ENCODE peak calls at places on chromosomes 13 and 19, in seven cellular contexts. A, O, V, U, Y, P and S are unnamed samples.

GRCh38 chr13:74651121-74651520 is 516.9 kb upstream of the KLF12 start:
- DNase-seq in U (no peak), P (no peak), V (no peak), Y (no peak), O (no peak), A (no peak), S (no peak)

GRCh38 chr19:35348909-35349611 is 1.4 kb downstream of the FFAR1 start:
- DNase-seq in V (no peak), P (no peak), U (no peak), Y (peak; percentile 93), A (no peak), O (no peak), S (no peak)

GRCh38 chr19:13978721-13979191 is 26.4 kb downstream of the DCAF15 start:
- DNase-seq in A (no peak), V (no peak), P (peak; percentile 38), Y (no peak), U (peak; percentile 18), O (no peak), S (no peak)

GRCh38 chr13:20053016-20053415 is 94.5 kb downstream of the ZMYM2 start:
- DNase-seq in P (no peak), U (peak; percentile 29), O (no peak), Y (no peak), V (peak; percentile 53), A (no peak), S (no peak)

GRCh38 chr13:113850722-113851479 is 13.0 kb downstream of the GAS6 start:
- DNase-seq in Y (no peak), P (no peak), O (no peak), A (no peak), U (no peak), V (no peak), S (no peak)

GRCh38 chr19:919157-920050 is 2.3 kb downstream of the KISS1R start:
- DNase-seq in A (no peak), V (no peak), O (no peak), P (no peak), Y (no peak), U (no peak), S (no peak)

GRCh38 chr13:110557610-110558305 is 3.8 kb downstream of the RAB20 start:
- DNase-seq in O (no peak), Y (no peak), V (no peak), U (no peak), P (no peak), A (no peak), S (peak; percentile 77)

GRCh38 chr19:7897289-7897688 is 6.4 kb upstream of the MAP2K7 start:
- DNase-seq in A (no peak), P (no peak), Y (no peak), U (no peak), O (no peak), V (no peak), S (no peak)

GRCh38 chr19:50639121-50640112 is at the start of gene SYT3:
- DNase-seq in O (no peak), A (no peak), P (no peak), V (no peak), Y (no peak), U (peak; percentile 69), S (no peak)

GRCh38 chr19:16332991-16333624 is 8.5 kb downstream of the KLF2 start:
- DNase-seq in Y (no peak), P (no peak), V (no peak), O (no peak), U (no peak), A (no peak), S (no peak)

GRCh38 chr13:35518337-35518736 is 41.8 kb upstream of the MAB21L1 start:
- DNase-seq in U (peak; percentile 3), P (no peak), O (no peak), A (no peak), V (no peak), Y (no peak), S (no peak)

GRCh38 chr19:34494601-34495000 is 13.0 kb downstream of the WTIP start:
- DNase-seq in V (no peak), Y (no peak), U (no peak), A (no peak), P (no peak), O (no peak), S (no peak)

GRCh38 chr13:36344886-36345437 is 1.2 kb downstream of the SPART start:
- DNase-seq in Y (no peak), A (no peak), U (peak; percentile 42), O (no peak), P (no peak), V (no peak), S (no peak)

GRCh38 chr19:18348171-18348570 is 7.8 kb downstream of the PGPEP1 start:
- DNase-seq in O (no peak), P (no peak), V (no peak), U (no peak), Y (no peak), A (no peak), S (no peak)

GRCh38 chr19:29640231-29640630 is 25.0 kb upstream of the PLEKHF1 start:
- DNase-seq in P (no peak), U (no peak), O (no peak), A (no peak), Y (no peak), V (no peak), S (no peak)

GRCh38 chr19:30780032-30780431 is 407.8 kb downstream of the ZNF536 start:
- DNase-seq in A (no peak), U (no peak), P (no peak), V (no peak), Y (no peak), O (peak; percentile 42), S (no peak)

GRCh38 chr19:14763497-14764145 is 14.7 kb downstream of the ADGRE2 start:
- DNase-seq in Y (no peak), A (no peak), P (no peak), O (no peak), U (no peak), V (no peak), S (no peak)

GRCh38 chr19:13585512-13585911 is 79.2 kb upstream of the CACNA1A start:
- DNase-seq in V (no peak), A (no peak), P (no peak), O (no peak), Y (no peak), U (no peak), S (no peak)

GRCh38 chr19:46660008-46660517 is 919 bp downstream of the DACT3 start:
- DNase-seq in P (no peak), V (no peak), Y (no peak), O (no peak), A (no peak), U (peak; percentile 43), S (no peak)

GRCh38 chr13:39888865-39889810 is 233.7 kb downstream of the COG6 start:
- DNase-seq in U (peak; percentile 59), Y (no peak), O (no peak), P (no peak), A (no peak), V (no peak), S (no peak)

GRCh38 chr13:82878536-82878935 is 1003.7 kb downstream of the SLITRK1 start:
- DNase-seq in U (peak; percentile 1), V (no peak), Y (no peak), O (no peak), A (no peak), P (no peak), S (no peak)

GRCh38 chr13:94188173-94188869 is 291.2 kb downstream of the DCT start:
- DNase-seq in P (no peak), V (no peak), O (no peak), A (no peak), Y (no peak), U (no peak), S (no peak)

GRCh38 chr19:42252365-42253244 is 2.3 kb downstream of the ERF start:
- DNase-seq in V (peak; percentile 66), U (peak; percentile 68), P (no peak), Y (no peak), O (peak; percentile 80), A (no peak), S (no peak)

GRCh38 chr19:4063369-4064072 is 3.2 kb downstream of the ZBTB7A start:
- DNase-seq in P (no peak), O (no peak), A (no peak), U (no peak), V (no peak), Y (peak; percentile 41), S (no peak)
- TF ChIP-seq CTCF in P (no peak), O (peak; percentile 19), A (no peak), U (peak; percentile 8), V (no peak), Y (peak; percentile 43), S (no peak)

DNA sequence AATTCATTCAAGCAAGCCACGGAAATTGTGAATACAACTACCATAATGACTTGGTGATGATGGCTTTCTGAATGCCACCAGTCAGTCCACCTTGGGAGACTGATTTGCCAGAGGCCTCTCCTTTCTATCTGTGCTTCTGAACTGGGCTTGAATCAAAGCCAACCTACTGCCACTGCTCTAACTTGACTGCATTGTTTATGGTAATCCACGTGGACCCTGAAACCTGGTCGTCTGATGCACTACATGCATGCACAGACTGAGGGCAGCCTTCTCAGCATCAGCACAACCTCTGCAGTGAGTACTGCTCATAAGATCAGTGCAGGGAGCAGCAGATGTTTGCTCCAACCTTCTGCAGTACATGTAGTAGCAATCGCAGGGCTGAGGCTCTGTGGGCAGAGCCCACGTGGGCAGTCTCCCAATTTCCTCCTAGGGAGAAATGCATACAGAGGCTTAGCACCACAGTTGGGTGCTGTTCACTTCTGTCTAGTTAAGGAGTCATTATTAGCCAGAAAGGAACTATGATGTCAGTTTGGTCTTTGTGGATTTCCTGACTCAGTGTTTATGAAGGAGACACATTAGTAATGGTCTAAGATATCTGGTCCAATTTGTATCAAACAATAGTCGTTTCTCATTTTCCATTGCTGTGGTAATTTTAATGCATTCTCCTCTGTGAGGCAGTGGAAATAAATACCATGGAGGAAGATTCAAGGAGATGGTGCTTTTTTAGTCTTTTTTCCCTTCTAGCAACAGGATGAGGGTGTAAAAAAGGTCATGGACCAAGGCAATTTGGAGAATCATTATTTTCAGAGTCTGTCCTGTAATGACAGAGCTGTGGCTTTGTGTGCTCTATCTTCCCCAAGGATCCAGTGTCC is 82.5 kb downstream of the AKAP11 start:
- DNase-seq in V (no peak), P (no peak), O (no peak), U (peak; percentile 76), Y (peak; percentile 12), A (no peak), S (no peak)
- TF ChIP-seq CTCF in V (no peak), P (no peak), O (no peak), U (peak; percentile 40), Y (no peak), A (no peak), S (no peak)

GRCh38 chr19:54574051-54574450 is 461 bp downstream of the LILRA2 start:
- DNase-seq in V (no peak), U (no peak), O (no peak), Y (no peak), A (no peak), P (no peak), S (peak; percentile 15)
- TF ChIP-seq CTCF in V (no peak), U (no peak), O (no peak), Y (no peak), A (no peak), P (no peak), S (no peak)

GRCh38 chr13:67232384-67232783 is 2.2 kb upstream of the PCDH9 start:
- DNase-seq in Y (no peak), P (no peak), V (no peak), U (no peak), A (no peak), O (no peak), S (no peak)

GRCh38 chr13:67235265-67235664 is 5.1 kb upstream of the PCDH9 start:
- DNase-seq in O (no peak), U (no peak), V (no peak), A (no peak), P (no peak), Y (no peak), S (no peak)

GRCh38 chr13:67238861-67239260 is 8.7 kb upstream of the PCDH9 start:
- DNase-seq in A (no peak), Y (no peak), P (no peak), V (no peak), U (no peak), O (no peak), S (no peak)

GRCh38 chr13:67238277-67238859 is 8.2 kb upstream of the PCDH9 start:
- DNase-seq in Y (peak; percentile 60), O (no peak), A (no peak), V (no peak), U (peak; percentile 55), P (no peak), S (no peak)
- TF ChIP-seq CTCF in Y (peak; percentile 94), O (peak; percentile 84), A (peak; percentile 74), V (peak; percentile 81), U (peak; percentile 60), P (peak; percentile 90), S (peak; percentile 57)